ENCODE peak calls at places on chromosomes 12 and 14, in four cellular contexts. S is K562, U is WTC11, X is SK-N-SH. R is an unnamed sample.

GRCh38 chr14:87877877-87878276 is 115.1 kb downstream of the GALC start:
- DNase-seq in U (no peak), X (no peak), S (no peak), R (no peak)

GRCh38 chr12:24600996-24601395 is 347.9 kb downstream of the BCAT1 start:
- DNase-seq in X (no peak), U (no peak), S (no peak), R (no peak)

GRCh38 chr14:104583424-104584114 is 4.0 kb downstream of the C14orf180 start:
- DNase-seq in S (no peak), X (no peak), U (no peak), R (no peak)

GRCh38 chr12:119940881-119941280 is 48.2 kb upstream of the BICDL1 start:
- DNase-seq in X (no peak), S (no peak), U (no peak), R (no peak)

GRCh38 chr12:129701536-129702165 is 202.2 kb downstream of the TMEM132D start:
- DNase-seq in S (no peak), X (no peak), U (no peak), R (no peak)

GRCh38 chr12:106066051-106066705 is 72.6 kb downstream of the NUAK1 start:
- DNase-seq in X (no peak), S (no peak), U (no peak), R (no peak)

GRCh38 chr12:106950591-106950990 is 5.1 kb upstream of the TMEM263 start:
- DNase-seq in S (no peak), X (no peak), U (no peak), R (no peak)

GRCh38 chr14:94380225-94381148 is 7.9 kb downstream of the SERPINA1 start:
- DNase-seq in S (no peak), X (no peak), U (no peak), R (no peak)

GRCh38 chr12:123937707-123938600 is 34.7 kb downstream of the CCDC92 start:
- DNase-seq in U (no peak), X (no peak), S (no peak), R (no peak)

GRCh38 chr12:69066420-69067373 is 133.7 kb upstream of the CPM start:
- DNase-seq in U (no peak), X (no peak), S (no peak), R (no peak)

GRCh38 chr14:74616996-74617700 is 5.1 kb upstream of the LTBP2 start:
- DNase-seq in X (no peak), S (no peak), U (no peak), R (no peak)

GRCh38 chr12:57329219-57329618 is 78.2 kb upstream of the STAC3 start:
- DNase-seq in X (no peak), S (no peak), U (no peak), R (no peak)

GRCh38 chr12:20350495-20350894 is 17.8 kb upstream of the PDE3A start:
- DNase-seq in S (no peak), U (no peak), X (no peak), R (no peak)

GRCh38 chr12:85949253-85949652 is 75.2 kb downstream of the NTS start:
- DNase-seq in S (no peak), X (no peak), U (no peak), R (no peak)

GRCh38 chr14:88210426-88210825 is 112.6 kb downstream of the KCNK10 start:
- DNase-seq in S (no peak), U (no peak), X (no peak), R (no peak)

GRCh38 chr12:13478650-13479181 is 282.2 kb downstream of the EMP1 start:
- DNase-seq in U (no peak), X (no peak), S (no peak), R (no peak)

GRCh38 chr12:50845021-50845647 is 2.4 kb downstream of the TMPRSS12 start:
- DNase-seq in X (no peak), S (no peak), U (no peak), R (no peak)

GRCh38 chr12:29153231-29153630 is 4.2 kb downstream of the FAR2 start:
- DNase-seq in S (no peak), X (no peak), U (peak), R (no peak)

GRCh38 chr12:49231881-49232650 is 32.8 kb upstream of the TUBA1C start:
- DNase-seq in S (no peak), X (no peak), U (no peak), R (no peak)

GRCh38 chr14:22829661-22830328 is at the start of gene MRPL52:
- DNase-seq in U (peak), X (peak), S (peak), R (no peak)

GRCh38 chr14:99529899-99530298 is 48.7 kb downstream of the CCNK start:
- DNase-seq in X (no peak), U (no peak), S (no peak), R (no peak)

GRCh38 chr12:131348226-131349010 is 362.5 kb upstream of the SFSWAP start:
- DNase-seq in X (no peak), U (no peak), S (no peak), R (no peak)

GRCh38 chr12:83843531-83843930 is 1069.1 kb downstream of the SLC6A15 start:
- DNase-seq in U (no peak), S (no peak), X (no peak), R (no peak)

GRCh38 chr14:97077253-97077653 is 280.1 kb downstream of the VRK1 start:
- DNase-seq in X (peak), S (peak), U (no peak), R (peak)

GRCh38 chr12:107564946-107565345 is 120.7 kb upstream of the PWP1 start:
- DNase-seq in S (no peak), U (peak), X (no peak), R (no peak)

DNA sequence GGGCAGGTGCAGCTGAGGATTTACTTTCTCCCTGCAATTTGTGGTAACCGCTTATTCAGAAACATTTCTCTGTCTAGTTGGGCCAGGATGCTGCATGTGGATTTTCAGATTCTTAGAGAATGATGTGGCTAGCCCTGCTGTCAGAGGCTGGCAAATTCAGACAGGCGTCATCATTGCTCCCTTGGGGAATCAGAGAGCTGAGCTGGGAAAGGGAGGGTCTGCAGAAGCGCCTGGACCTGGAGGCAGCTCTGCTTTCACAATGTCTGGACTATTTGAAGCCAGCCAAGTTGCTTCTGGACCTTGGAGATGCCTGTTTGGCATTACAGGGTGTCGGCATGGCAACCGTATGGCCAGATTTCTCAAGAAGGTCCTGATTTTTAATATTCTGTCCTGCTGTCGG is 3.4 kb downstream of the GALNT16 start:
- DNase-seq in U (no peak), X (peak), S (no peak), R (no peak)
- TF ChIP-seq USF1 in U (no peak), X (no peak), S (no peak), R (no peak)

GRCh38 chr12:118061876-118062791 is 1.2 kb upstream of the WSB2 start:
- DNase-seq in S (peak), X (peak), U (peak), R (no peak)

GRCh38 chr12:118061011-118061875 is at the start of gene WSB2:
- DNase-seq in U (peak), S (peak), X (peak), R (no peak)

GRCh38 chr12:118059645-118060275 is 1.2 kb downstream of the WSB2 start:
- DNase-seq in X (no peak), U (no peak), S (no peak), R (no peak)

GRCh38 chr12:118058881-118059644 is 1.9 kb downstream of the WSB2 start:
- DNase-seq in U (no peak), X (no peak), S (no peak), R (no peak)

DNA sequence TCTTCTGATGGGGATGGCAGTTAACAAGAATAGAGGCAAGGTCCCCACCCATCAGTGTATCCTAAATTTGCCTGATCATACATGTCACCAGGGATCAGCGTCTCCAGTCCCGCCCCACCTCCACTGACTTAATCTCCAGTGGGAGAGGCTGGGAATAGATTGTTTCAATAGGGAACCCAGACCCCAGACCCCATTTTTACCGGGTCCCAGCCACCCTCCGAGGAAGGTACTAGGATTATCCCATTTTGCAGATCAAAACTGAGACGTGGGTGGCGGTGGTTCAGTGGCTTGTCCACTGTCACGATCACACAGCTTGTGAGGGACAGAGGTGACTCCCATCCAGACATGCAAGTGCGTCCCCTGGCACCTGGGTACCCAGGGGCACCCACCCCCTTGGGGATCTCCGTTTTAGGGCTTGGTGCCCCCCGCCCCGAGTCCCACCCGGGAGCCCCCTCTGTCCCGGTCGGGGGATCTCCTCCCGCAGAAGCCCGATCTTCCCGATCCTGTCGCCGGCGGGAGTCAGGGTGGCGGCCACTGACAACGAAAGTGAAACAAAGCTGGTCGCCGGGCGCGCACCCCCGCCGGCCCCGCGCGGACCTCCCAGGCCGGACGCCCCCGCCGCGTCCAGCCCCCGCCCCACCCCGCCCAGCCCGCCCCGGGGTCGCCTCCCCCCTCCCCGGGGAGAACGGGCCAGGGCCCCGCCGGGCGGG is 523 bp downstream of the WSB2 start:
- DNase-seq in U (peak), S (no peak), X (no peak), R (no peak)
- TF ChIP-seq USF1 in U (no peak), S (no peak), X (no peak), R (no peak)

DNA sequence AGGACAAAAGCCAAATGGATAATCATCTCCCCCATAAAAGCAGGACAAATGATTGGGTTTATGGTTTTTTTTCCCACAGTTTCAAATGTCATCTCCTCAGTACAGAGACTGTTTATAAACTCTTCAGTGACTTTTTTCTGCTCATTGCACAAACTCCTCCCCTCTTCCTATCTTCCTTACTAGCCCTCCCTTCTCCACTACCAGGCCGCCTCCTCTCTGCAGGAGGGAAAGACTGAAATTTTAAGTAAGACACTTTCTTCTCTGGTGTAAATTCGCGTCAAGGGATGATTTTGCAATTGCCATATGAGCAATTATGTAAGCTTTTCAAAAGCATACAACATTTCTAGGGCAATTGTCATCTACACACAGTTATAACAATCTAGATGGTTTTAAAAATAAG is 37.0 kb downstream of the BTG1 start:
- DNase-seq in X (peak), U (no peak), S (no peak), R (no peak)
- TF ChIP-seq USF1 in X (no peak), U (no peak), S (no peak), R (no peak)

GRCh38 chr14:100682749-100683148 is 43.9 kb upstream of the DLK1 start:
- DNase-seq in U (no peak), S (no peak), X (no peak), R (no peak)

GRCh38 chr14:100679170-100679569 is 47.5 kb upstream of the DLK1 start:
- DNase-seq in S (no peak), X (no peak), U (no peak), R (no peak)

GRCh38 chr14:100681111-100681510 is 45.6 kb upstream of the DLK1 start:
- DNase-seq in S (no peak), X (no peak), U (no peak), R (no peak)

GRCh38 chr14:100679707-100680438 is 46.8 kb upstream of the DLK1 start:
- DNase-seq in X (no peak), S (no peak), U (no peak), R (no peak)

GRCh38 chr14:100680439-100681051 is 46.1 kb upstream of the DLK1 start:
- DNase-seq in S (peak), U (no peak), X (no peak), R (no peak)
- TF ChIP-seq USF1 in S (no peak), U (no peak), X (no peak), R (no peak)

DNA sequence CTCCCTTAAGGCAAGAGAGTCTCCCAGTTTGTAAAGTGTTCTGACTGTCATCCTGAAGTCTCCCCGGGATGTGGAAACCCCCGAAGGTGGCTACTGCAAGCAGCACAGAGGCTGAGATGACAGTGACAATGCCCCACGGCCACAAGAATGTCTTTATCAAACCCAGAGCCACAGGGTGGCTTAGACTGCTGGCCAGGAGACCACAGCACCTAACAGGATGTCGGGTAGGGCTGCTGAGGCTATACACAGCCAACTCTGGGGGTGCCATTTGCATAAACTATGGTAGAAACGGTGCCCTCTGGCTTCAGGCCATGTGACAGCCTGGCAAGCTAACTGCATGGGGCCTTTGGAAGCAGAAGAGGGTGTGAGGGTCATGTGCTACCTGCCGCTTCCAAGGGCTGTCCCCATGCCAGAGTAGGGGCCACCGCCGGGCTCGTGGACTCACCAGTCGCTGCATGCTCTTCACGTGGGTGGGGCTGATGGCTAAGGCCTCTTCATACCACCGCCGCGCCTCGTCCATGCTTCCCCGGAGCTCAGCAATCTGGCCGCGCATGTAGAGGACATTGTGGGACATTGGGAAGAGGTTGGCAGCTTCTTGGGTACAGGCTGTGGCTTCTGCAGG is 180.9 kb downstream of the CALM1 start:
- DNase-seq in U (no peak), S (no peak), X (no peak), R (no peak)
- TF ChIP-seq USF1 in U (no peak), S (no peak), X (no peak), R (no peak)

GRCh38 chr12:2501464-2502181 is 293.1 kb upstream of the FKBP4 start:
- DNase-seq in X (no peak), U (no peak), S (no peak), R (no peak)
- TF ChIP-seq USF1 in X (no peak), U (no peak), S (no peak), R (no peak)

DNA sequence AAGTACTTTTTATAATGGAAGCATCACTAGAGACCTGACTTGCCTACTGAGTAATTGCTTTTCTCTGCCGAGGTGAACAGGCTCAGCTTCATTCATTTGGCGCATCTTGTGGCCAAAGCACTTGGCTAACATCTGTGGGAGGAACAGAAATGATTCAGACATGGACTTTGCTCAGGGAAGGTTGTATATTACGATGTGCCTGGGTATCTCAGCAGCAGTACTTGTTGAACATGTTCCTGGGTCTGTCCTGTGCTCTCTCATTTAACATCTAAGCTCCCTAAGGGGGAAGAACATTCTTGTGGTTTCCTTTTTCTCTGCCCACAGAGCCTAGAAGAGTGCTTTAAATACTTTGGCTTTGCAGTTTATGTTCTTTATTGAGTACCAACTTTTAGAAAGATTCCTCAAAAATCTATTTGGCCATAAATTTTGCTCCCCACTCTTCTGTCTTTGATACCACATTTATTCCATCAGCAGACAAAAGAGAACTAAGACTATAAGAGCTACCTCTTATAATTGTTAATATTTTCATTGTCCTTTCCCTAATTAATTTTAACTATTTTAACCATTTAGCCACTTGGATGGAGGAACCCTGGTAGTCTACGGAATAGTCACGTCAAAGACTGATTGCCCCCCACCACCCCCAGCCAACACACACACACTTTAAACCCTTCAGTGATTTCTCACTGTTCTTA is 101.2 kb upstream of the EGLN3 start:
- DNase-seq in U (no peak), X (no peak), S (no peak), R (peak)
- TF ChIP-seq USF1 in U (no peak), X (no peak), S (no peak), R (no peak)

DNA sequence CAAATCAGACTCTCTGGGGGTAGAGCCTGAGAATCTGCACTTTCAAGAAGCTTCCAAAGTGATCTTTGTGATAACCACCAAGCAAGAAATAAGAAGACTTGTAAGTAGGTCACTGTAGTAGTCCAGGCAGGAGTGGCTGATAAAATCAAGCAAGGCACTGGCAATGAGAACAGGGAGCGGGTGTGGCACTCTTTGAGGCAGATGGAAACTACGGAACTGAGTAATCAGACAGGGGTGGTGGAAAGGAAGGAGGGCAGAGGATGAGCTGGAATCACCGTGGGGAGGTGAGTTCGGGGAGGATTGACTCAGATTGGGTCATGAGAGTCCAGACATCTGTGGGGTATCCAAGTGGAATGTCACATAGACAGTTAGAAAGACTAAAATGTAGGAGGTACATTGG is 44.4 kb upstream of the PLXNC1 start:
- DNase-seq in S (no peak), X (no peak), U (no peak), R (no peak)
- TF ChIP-seq USF1 in S (no peak), X (no peak), U (no peak), R (no peak)

R was measured in GM12878.